ENCODE peak calls at places on chromosomes 12 and 14, in eight cellular contexts. One of them, this sample, is unnamed.

GRCh38 chr12:26789731-26790644 is 43.0 kb downstream of the ITPR2 start:
- DNase-seq in OCI-LY7: no peak
- DNase-seq in lower leg skin: no peak
- DNase-seq in cardiac muscle cell: no peak
- DNase-seq in fibroblast of pulmonary artery: peak
- DNase-seq in ovary: no peak
- DNase-seq in kidney epithelial cell: no peak
- DNase-seq in AG10803: peak
- DNase-seq in this sample: peak

GRCh38 chr12:52087961-52088820 is 8.7 kb downstream of the SMIM41 start:
- DNase-seq in OCI-LY7: peak
- DNase-seq in lower leg skin: no peak
- DNase-seq in cardiac muscle cell: no peak
- DNase-seq in fibroblast of pulmonary artery: no peak
- DNase-seq in ovary: no peak
- DNase-seq in kidney epithelial cell: no peak
- DNase-seq in AG10803: no peak
- DNase-seq in this sample: no peak

GRCh38 chr14:49919825-49920224 is 26.9 kb downstream of the ARF6 start:
- DNase-seq in OCI-LY7: no peak
- DNase-seq in lower leg skin: no peak
- DNase-seq in cardiac muscle cell: no peak
- DNase-seq in fibroblast of pulmonary artery: peak
- DNase-seq in ovary: no peak
- DNase-seq in kidney epithelial cell: no peak
- DNase-seq in AG10803: peak
- DNase-seq in this sample: no peak

GRCh38 chr14:31319701-31320100 is 100.6 kb downstream of the HEATR5A start:
- DNase-seq in OCI-LY7: no peak
- DNase-seq in lower leg skin: no peak
- DNase-seq in cardiac muscle cell: no peak
- DNase-seq in fibroblast of pulmonary artery: no peak
- DNase-seq in ovary: no peak
- DNase-seq in kidney epithelial cell: no peak
- DNase-seq in AG10803: no peak
- DNase-seq in this sample: no peak

GRCh38 chr12:88634008-88634407 is 53.7 kb upstream of the KITLG start:
- DNase-seq in OCI-LY7: no peak
- DNase-seq in lower leg skin: no peak
- DNase-seq in cardiac muscle cell: no peak
- DNase-seq in fibroblast of pulmonary artery: no peak
- DNase-seq in ovary: no peak
- DNase-seq in kidney epithelial cell: no peak
- DNase-seq in AG10803: peak
- DNase-seq in this sample: no peak

GRCh38 chr12:124581299-124581698 is 13.9 kb upstream of the NCOR2 start:
- DNase-seq in OCI-LY7: no peak
- DNase-seq in lower leg skin: no peak
- DNase-seq in cardiac muscle cell: no peak
- DNase-seq in fibroblast of pulmonary artery: peak
- DNase-seq in ovary: no peak
- DNase-seq in kidney epithelial cell: no peak
- DNase-seq in AG10803: no peak
- DNase-seq in this sample: no peak

GRCh38 chr12:57085999-57086950 is 2.6 kb upstream of the NAB2 start:
- DNase-seq in OCI-LY7: peak
- DNase-seq in lower leg skin: no peak
- DNase-seq in cardiac muscle cell: peak
- DNase-seq in fibroblast of pulmonary artery: peak
- DNase-seq in ovary: peak
- DNase-seq in kidney epithelial cell: no peak
- DNase-seq in AG10803: peak
- DNase-seq in this sample: no peak

GRCh38 chr14:51846631-51847488 is 13.6 kb upstream of the GNG2 start:
- DNase-seq in OCI-LY7: peak
- DNase-seq in lower leg skin: peak
- DNase-seq in cardiac muscle cell: no peak
- DNase-seq in fibroblast of pulmonary artery: peak
- DNase-seq in ovary: no peak
- DNase-seq in kidney epithelial cell: peak
- DNase-seq in AG10803: peak
- DNase-seq in this sample: peak

DNA sequence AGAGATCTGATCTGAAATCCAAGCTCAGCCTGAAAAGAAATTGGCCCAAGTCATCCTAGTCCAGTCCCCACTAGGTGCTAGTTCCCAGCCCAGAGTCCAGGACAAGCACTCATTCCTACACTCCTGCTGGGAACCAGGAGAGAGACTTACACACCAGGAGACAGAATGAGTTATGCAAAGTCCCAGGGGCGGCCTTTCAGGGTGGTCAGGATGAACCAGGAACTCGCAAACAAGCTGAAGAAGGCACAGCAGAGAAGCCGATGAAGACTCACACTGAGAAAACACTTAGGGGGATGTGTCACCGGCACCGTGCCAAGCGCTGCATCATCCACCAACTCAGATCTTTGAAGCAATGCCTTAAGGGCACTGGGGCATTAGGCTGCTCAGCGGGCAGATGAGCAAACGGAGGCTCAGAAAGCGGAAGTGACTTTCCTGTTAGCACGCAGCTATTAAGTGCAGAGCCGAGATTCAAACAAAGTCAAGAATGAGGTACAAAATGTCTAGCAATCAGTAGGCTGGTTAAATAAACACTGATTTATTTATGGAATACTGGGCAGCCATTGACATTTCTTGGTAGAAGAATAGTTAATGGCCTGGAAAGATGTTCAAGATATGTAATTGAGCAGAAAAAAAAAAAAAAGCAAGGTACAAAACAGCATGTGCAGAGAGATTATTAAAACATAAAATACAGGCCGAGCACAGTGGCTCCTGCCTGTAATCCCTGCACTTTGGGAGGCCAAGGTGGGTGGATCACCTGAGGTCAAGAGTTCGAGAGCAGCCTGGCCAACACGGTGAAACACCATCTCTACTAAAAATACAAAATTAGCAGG is 78.7 kb downstream of the LRRC74A start:
- DNase-seq in OCI-LY7: peak
- DNase-seq in lower leg skin: peak
- DNase-seq in cardiac muscle cell: no peak
- DNase-seq in fibroblast of pulmonary artery: peak
- DNase-seq in ovary: peak
- DNase-seq in kidney epithelial cell: peak
- DNase-seq in AG10803: peak
- DNase-seq in this sample: peak
- TF ChIP-seq CTCF in OCI-LY7: no peak
- TF ChIP-seq CTCF in lower leg skin: no peak
- TF ChIP-seq CTCF in cardiac muscle cell: no peak
- TF ChIP-seq CTCF in fibroblast of pulmonary artery: no peak
- TF ChIP-seq CTCF in ovary: no peak
- TF ChIP-seq CTCF in kidney epithelial cell: no peak
- TF ChIP-seq CTCF in AG10803: no peak
- TF ChIP-seq CTCF in this sample: no peak

GRCh38 chr12:120012067-120012621 is 23.1 kb downstream of the BICDL1 start:
- DNase-seq in OCI-LY7: peak
- DNase-seq in lower leg skin: no peak
- DNase-seq in cardiac muscle cell: no peak
- DNase-seq in fibroblast of pulmonary artery: peak
- DNase-seq in ovary: no peak
- DNase-seq in kidney epithelial cell: no peak
- DNase-seq in AG10803: no peak
- DNase-seq in this sample: no peak

GRCh38 chr12:120010661-120011230 is 21.7 kb downstream of the BICDL1 start:
- DNase-seq in OCI-LY7: no peak
- DNase-seq in lower leg skin: no peak
- DNase-seq in cardiac muscle cell: no peak
- DNase-seq in fibroblast of pulmonary artery: no peak
- DNase-seq in ovary: no peak
- DNase-seq in kidney epithelial cell: no peak
- DNase-seq in AG10803: no peak
- DNase-seq in this sample: no peak

GRCh38 chr12:120000556-120000955 is 11.5 kb downstream of the BICDL1 start:
- DNase-seq in OCI-LY7: no peak
- DNase-seq in lower leg skin: no peak
- DNase-seq in cardiac muscle cell: no peak
- DNase-seq in fibroblast of pulmonary artery: no peak
- DNase-seq in ovary: no peak
- DNase-seq in kidney epithelial cell: no peak
- DNase-seq in AG10803: no peak
- DNase-seq in this sample: no peak

GRCh38 chr12:120007272-120007671 is 18.2 kb downstream of the BICDL1 start:
- DNase-seq in OCI-LY7: peak
- DNase-seq in lower leg skin: no peak
- DNase-seq in cardiac muscle cell: no peak
- DNase-seq in fibroblast of pulmonary artery: no peak
- DNase-seq in ovary: no peak
- DNase-seq in kidney epithelial cell: no peak
- DNase-seq in AG10803: no peak
- DNase-seq in this sample: no peak

DNA sequence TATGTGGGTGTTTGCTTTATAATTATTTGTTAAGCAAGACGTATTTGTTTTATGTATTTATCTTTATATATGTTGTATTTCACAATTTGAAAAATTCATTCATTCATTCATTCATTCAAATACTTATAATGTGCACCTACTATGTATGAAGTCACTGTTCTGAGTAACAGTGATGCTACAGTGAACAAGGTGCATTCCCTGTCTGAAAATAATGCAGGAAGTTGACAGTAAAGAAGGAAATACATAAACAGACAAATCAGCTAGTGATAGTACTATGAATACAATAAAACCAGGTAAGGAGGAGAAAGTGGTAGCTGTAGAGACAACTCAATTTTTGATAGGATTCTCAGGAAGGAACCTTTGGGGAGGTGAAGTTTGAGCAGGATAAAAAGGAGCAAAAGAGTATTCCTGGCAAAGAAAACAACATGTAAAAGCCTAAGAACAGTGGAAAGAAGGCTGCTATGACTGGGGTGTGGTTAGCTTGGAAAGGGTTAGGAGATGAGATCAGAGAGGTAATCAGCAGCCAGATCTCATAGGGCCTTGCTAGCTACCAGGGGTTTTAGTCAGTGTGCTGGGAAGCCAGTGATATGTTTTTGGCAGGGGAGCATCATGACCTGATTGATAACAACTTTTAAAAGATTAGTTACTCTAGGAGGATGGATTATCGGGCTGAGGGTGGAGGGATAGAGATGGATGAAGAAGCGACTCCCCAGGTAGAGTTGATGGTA is 17.4 kb downstream of the BICDL1 start:
- DNase-seq in OCI-LY7: no peak
- DNase-seq in lower leg skin: no peak
- DNase-seq in cardiac muscle cell: no peak
- DNase-seq in fibroblast of pulmonary artery: no peak
- DNase-seq in ovary: no peak
- DNase-seq in kidney epithelial cell: no peak
- DNase-seq in AG10803: no peak
- DNase-seq in this sample: no peak
- H3K4me3 ChIP-seq in OCI-LY7: no peak
- H3K4me3 ChIP-seq in lower leg skin: no peak
- H3K4me3 ChIP-seq in cardiac muscle cell: no peak
- H3K4me3 ChIP-seq in fibroblast of pulmonary artery: no peak
- H3K4me3 ChIP-seq in ovary: no peak
- H3K4me3 ChIP-seq in kidney epithelial cell: no peak
- H3K4me3 ChIP-seq in AG10803: no peak
- H3K4me3 ChIP-seq in this sample: no peak

DNA sequence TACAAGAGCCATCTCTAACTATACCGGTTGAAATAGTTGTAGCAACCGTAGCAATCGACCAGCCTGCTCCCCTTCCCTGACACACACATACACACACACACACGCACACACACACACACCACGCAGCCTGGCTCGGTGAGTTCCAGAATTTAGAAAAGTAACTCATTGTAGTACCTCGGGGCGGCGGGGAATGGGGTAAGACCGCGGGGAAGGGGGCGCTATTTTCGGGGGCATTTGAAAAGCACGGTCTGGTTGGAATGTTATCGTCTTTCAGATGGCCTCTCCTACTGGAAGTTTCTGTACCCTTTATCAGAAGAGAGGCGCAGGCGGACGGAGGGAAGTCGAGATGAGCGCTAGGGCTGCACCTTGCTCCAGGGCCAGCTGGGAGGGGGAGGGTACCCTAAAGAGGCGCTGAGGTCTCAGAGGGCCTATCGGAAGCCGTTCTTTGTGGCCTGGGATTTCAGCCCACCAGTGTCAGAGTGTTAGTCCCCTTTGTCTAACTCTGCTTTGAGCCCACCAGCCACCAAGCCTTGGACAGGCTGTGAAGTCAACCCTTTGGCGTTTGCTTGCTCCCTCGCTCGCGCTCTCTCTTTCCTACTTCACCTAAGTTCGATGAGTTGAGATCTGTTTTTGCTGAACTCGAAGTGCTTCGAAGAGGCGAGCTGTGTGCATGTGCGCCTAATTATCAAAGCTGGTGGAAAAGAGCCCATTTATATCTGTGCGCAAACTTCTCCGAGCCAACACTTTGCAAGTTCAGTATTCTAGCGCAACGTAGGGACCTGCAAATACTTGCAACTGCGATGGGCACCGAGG is 844 bp downstream of the COL2A1 start:
- DNase-seq in OCI-LY7: no peak
- DNase-seq in lower leg skin: no peak
- DNase-seq in cardiac muscle cell: peak
- DNase-seq in fibroblast of pulmonary artery: no peak
- DNase-seq in ovary: no peak
- DNase-seq in kidney epithelial cell: no peak
- DNase-seq in AG10803: peak
- DNase-seq in this sample: no peak
- TF ChIP-seq CTCF in OCI-LY7: peak
- TF ChIP-seq CTCF in lower leg skin: no peak
- TF ChIP-seq CTCF in cardiac muscle cell: peak
- TF ChIP-seq CTCF in fibroblast of pulmonary artery: no peak
- TF ChIP-seq CTCF in ovary: no peak
- TF ChIP-seq CTCF in kidney epithelial cell: peak
- TF ChIP-seq CTCF in AG10803: no peak
- TF ChIP-seq CTCF in this sample: no peak

GRCh38 chr14:65847065-65847847 is 434.7 kb downstream of the FUT8 start:
- DNase-seq in OCI-LY7: peak
- DNase-seq in lower leg skin: no peak
- DNase-seq in cardiac muscle cell: no peak
- DNase-seq in fibroblast of pulmonary artery: no peak
- DNase-seq in ovary: no peak
- DNase-seq in kidney epithelial cell: no peak
- DNase-seq in AG10803: no peak
- DNase-seq in this sample: no peak

GRCh38 chr14:65850429-65851145 is 438.1 kb downstream of the FUT8 start:
- DNase-seq in OCI-LY7: no peak
- DNase-seq in lower leg skin: no peak
- DNase-seq in cardiac muscle cell: no peak
- DNase-seq in fibroblast of pulmonary artery: no peak
- DNase-seq in ovary: no peak
- DNase-seq in kidney epithelial cell: no peak
- DNase-seq in AG10803: no peak
- DNase-seq in this sample: peak

GRCh38 chr14:65846469-65846868 is 433.9 kb downstream of the FUT8 start:
- DNase-seq in OCI-LY7: no peak
- DNase-seq in lower leg skin: no peak
- DNase-seq in cardiac muscle cell: no peak
- DNase-seq in fibroblast of pulmonary artery: no peak
- DNase-seq in ovary: no peak
- DNase-seq in kidney epithelial cell: peak
- DNase-seq in AG10803: no peak
- DNase-seq in this sample: no peak

GRCh38 chr14:65849558-65849957 is 437.0 kb downstream of the FUT8 start:
- DNase-seq in OCI-LY7: no peak
- DNase-seq in lower leg skin: no peak
- DNase-seq in cardiac muscle cell: peak
- DNase-seq in fibroblast of pulmonary artery: no peak
- DNase-seq in ovary: no peak
- DNase-seq in kidney epithelial cell: no peak
- DNase-seq in AG10803: no peak
- DNase-seq in this sample: no peak

DNA sequence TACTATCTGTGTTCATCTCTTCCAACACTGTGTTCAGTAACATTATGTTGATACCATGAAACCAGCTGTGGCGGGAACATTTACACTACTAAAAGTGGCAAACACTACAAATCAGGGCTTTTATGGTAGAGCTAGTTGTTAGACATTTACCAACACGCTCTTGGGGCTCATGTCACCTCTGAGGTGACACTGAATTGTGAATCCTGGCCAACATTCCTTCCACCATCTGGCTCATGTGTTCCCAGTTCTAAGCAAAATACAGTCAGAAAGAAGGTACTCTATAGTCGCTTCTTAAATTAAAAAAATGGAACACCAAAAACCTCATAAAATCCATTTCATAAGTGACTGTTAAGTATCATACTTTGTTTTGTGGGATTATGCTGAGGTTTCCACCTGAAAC is 436.6 kb downstream of the FUT8 start:
- DNase-seq in OCI-LY7: no peak
- DNase-seq in lower leg skin: no peak
- DNase-seq in cardiac muscle cell: no peak
- DNase-seq in fibroblast of pulmonary artery: no peak
- DNase-seq in ovary: no peak
- DNase-seq in kidney epithelial cell: no peak
- DNase-seq in AG10803: no peak
- DNase-seq in this sample: no peak
- H3K4me3 ChIP-seq in OCI-LY7: no peak
- H3K4me3 ChIP-seq in lower leg skin: no peak
- H3K4me3 ChIP-seq in cardiac muscle cell: no peak
- H3K4me3 ChIP-seq in fibroblast of pulmonary artery: no peak
- H3K4me3 ChIP-seq in ovary: no peak
- H3K4me3 ChIP-seq in kidney epithelial cell: no peak
- H3K4me3 ChIP-seq in AG10803: no peak
- H3K4me3 ChIP-seq in this sample: no peak